ENCODE peak calls at places on chromosomes 5 and 9, in four cellular contexts. R, H, F and K are unnamed samples.

GRCh38 chr5:98492258-98492657 is 281.2 kb upstream of the RGMB start:
- DNase-seq in R (no peak), H (no peak), F (no peak), K (no peak)

GRCh38 chr9:112751059-112751795 is 667 bp downstream of the SNX30 start:
- DNase-seq in R (peak), H (peak), F (peak), K (peak)

GRCh38 chr9:71716138-71716909 is 52.0 kb downstream of the CEMIP2 start:
- DNase-seq in R (no peak), H (no peak), F (no peak), K (no peak)

GRCh38 chr5:176792584-176793342 is 17.6 kb upstream of the UNC5A start:
- DNase-seq in R (no peak), H (no peak), F (no peak), K (no peak)

GRCh38 chr9:133100518-133101355 is 20.3 kb downstream of the RALGDS start:
- DNase-seq in R (no peak), H (no peak), F (no peak), K (no peak)

GRCh38 chr9:98101868-98102273 is 17.2 kb downstream of the TRIM14 start:
- DNase-seq in R (peak), H (no peak), F (no peak), K (no peak)

GRCh38 chr9:88076286-88077070 is 61.8 kb downstream of the SPATA31C2 start:
- DNase-seq in R (peak), H (peak), F (peak), K (peak)

GRCh38 chr5:1799110-1799601 is 481 bp downstream of the MRPL36 start:
- DNase-seq in R (peak), H (peak), F (no peak), K (peak)

GRCh38 chr9:99112750-99113417 is 8.0 kb downstream of the TGFBR1 start:
- DNase-seq in R (no peak), H (no peak), F (no peak), K (peak)

GRCh38 chr9:227882-228281 is 13.2 kb downstream of the DOCK8 start:
- DNase-seq in R (no peak), H (no peak), F (no peak), K (no peak)

GRCh38 chr5:158619083-158619788 is 480.5 kb downstream of the EBF1 start:
- DNase-seq in R (no peak), H (no peak), F (no peak), K (no peak)

GRCh38 chr5:84524491-84524890 is 139.8 kb upstream of the EDIL3 start:
- DNase-seq in R (peak), H (peak), F (no peak), K (no peak)

GRCh38 chr9:33794560-33794959 is 801 bp upstream of the PRSS3 start:
- DNase-seq in R (no peak), H (no peak), F (no peak), K (no peak)

GRCh38 chr9:85700330-85700729 is 41.4 kb downstream of the AGTPBP1 start:
- DNase-seq in R (no peak), H (no peak), F (no peak), K (no peak)

GRCh38 chr5:97839338-97840081 is 656.5 kb upstream of the RIOK2 start:
- DNase-seq in R (peak), H (peak), F (no peak), K (no peak)

GRCh38 chr5:55800924-55801323 is 50.2 kb upstream of the IL31RA start:
- DNase-seq in R (no peak), H (no peak), F (no peak), K (no peak)

GRCh38 chr5:94551858-94552257 is 66.5 kb downstream of the KIAA0825 start:
- DNase-seq in R (no peak), H (no peak), F (no peak), K (no peak)

GRCh38 chr5:132265336-132266030 is 8.0 kb downstream of the PDLIM4 start:
- DNase-seq in R (peak), H (peak), F (no peak), K (peak)

GRCh38 chr9:136046555-136046921 is 48.6 kb downstream of the NACC2 start:
- DNase-seq in R (no peak), H (no peak), F (no peak), K (no peak)

GRCh38 chr5:31972558-31972957 is 201.6 kb downstream of the GOLPH3 start:
- DNase-seq in R (no peak), H (no peak), F (no peak), K (no peak)

GRCh38 chr5:36948650-36949049 is 72.1 kb downstream of the NIPBL start:
- DNase-seq in R (no peak), H (no peak), F (no peak), K (no peak)

GRCh38 chr5:143527808-143528207 is 124.3 kb upstream of the NR3C1 start:
- DNase-seq in R (peak), H (peak), F (no peak), K (no peak)

GRCh38 chr5:143233020-143233419 is 170.5 kb downstream of the NR3C1 start:
- DNase-seq in R (peak), H (no peak), F (no peak), K (no peak)

GRCh38 chr9:81125446-81126092 is 563.8 kb downstream of the TLE1 start:
- DNase-seq in R (peak), H (peak), F (no peak), K (peak)

GRCh38 chr9:38024036-38024681 is 44.9 kb downstream of the SHB start:
- DNase-seq in R (peak), H (peak), F (no peak), K (peak)
- H2BK15ac ChIP-seq in R (peak), H (peak), F (no peak), K (no peak)

DNA sequence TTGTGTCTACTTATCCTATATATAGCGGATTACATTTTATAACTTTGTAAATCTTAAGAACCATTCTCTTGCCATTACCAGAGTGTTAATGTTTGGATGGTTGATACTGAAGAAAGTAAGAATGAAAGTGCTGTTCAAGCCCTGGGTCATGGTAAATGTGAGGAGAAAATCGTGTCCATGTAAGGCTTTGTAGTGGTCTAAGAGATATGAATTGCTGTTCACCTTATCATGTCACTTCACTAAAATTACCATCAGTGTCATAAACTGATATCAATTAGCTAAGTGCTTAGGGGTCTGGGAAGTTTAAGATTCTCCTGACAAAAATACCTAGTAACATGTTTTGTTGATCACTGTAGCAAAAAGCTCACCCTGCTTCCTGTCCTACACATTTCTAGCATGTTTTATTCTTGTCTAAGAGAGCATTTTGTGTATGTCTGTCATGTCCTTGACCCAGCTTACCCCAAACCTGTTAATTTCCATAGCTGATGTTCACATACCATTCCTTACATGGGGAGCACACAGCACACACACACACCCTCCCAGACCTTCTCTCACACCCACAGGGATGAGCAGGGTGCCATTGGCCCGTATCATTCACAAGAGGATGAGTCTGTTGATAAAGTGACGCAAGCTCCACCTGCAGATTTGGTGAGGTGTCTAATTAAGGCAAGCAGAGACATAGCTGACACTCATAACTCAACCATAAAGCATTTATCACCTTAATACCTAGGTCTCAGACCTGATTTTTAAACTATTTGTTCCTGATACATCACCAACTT is 125.1 kb upstream of the PAM start:
- DNase-seq in R (no peak), H (no peak), F (no peak), K (no peak)
- H3K23ac ChIP-seq in R (no peak), H (no peak), F (no peak), K (no peak)

DNA sequence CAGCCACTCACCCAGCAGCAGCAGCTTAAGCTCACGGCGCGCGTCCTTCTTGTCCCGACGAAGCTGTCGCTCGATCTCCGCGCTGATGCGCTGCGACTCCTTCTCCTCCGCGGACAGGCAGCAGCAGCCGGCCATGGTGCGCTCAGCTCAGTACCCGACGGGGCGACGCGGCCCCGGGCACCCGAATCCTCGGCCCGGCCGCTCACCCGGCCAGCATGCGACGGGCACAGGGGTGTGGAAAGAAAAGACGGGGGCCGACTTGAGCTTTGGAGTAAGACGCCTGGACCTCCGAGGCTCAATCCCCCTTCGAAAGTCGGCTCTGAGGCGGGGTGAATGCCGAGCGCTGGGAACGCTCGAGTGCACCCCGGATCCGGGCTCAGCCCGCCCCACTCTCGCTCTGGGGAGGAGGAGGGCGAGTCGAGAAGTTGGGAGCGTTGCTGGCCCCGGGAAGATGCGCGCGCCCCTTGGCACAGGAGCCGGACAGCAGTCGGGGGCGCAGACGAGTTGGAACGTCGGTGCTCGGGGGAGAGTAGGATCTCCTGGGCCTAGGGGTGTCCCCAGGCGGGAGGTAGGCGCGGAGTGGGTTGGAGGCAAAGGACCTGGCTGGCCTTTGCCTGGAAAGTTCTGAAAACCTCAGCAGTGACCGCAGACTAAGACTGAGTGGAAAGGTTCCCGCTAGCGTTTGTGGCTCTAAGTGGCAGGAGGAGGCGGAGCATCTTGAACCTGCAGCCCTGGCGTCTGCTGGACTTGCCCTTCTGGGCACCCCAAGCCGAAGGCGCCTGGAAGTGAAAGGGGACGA is at the start of gene GNA14:
- DNase-seq in R (no peak), H (peak), F (peak), K (peak)
- H2BK15ac ChIP-seq in R (no peak), H (no peak), F (no peak), K (no peak)

GRCh38 chr5:74865799-74866652 is at the start of gene FAM169A:
- DNase-seq in R (peak), H (peak), F (peak), K (peak)
- H3K23ac ChIP-seq in R (no peak), H (no peak), F (peak), K (peak)

GRCh38 chr5:120509056-120509455 is 45.0 kb downstream of the PRR16 start:
- DNase-seq in R (peak), H (no peak), F (no peak), K (no peak)

GRCh38 chr5:120512068-120512467 is 48.0 kb downstream of the PRR16 start:
- DNase-seq in R (no peak), H (no peak), F (peak), K (peak)

GRCh38 chr5:120510994-120511686 is 47.0 kb downstream of the PRR16 start:
- DNase-seq in R (no peak), H (no peak), F (no peak), K (no peak)

GRCh38 chr5:120507826-120508463 is 43.8 kb downstream of the PRR16 start:
- DNase-seq in R (peak), H (peak), F (no peak), K (peak)

GRCh38 chr5:120510098-120510634 is 46.1 kb downstream of the PRR16 start:
- DNase-seq in R (no peak), H (no peak), F (no peak), K (no peak)
- H2BK15ac ChIP-seq in R (no peak), H (no peak), F (no peak), K (no peak)